ENCODE peak calls at places on chromosomes 6 and 20, in nine cellular contexts. One of them, this sample, is unnamed.

GRCh38 chr20:694496-694895 is 18.9 kb upstream of the SCRT2 start:
- DNase-seq in GM20000: no peak
- DNase-seq in tibial artery: no peak
- DNase-seq in AG09309: no peak
- DNase-seq in BE2C: no peak
- DNase-seq in body of pancreas: no peak
- DNase-seq in uterus: no peak
- DNase-seq in sigmoid colon: peak
- DNase-seq in adrenal gland: no peak
- DNase-seq in this sample: no peak

GRCh38 chr6:31763617-31763940 is 1.1 kb downstream of the SAPCD1 start:
- DNase-seq in AG09309: no peak
- DNase-seq in body of pancreas: no peak
- DNase-seq in GM20000: no peak
- DNase-seq in tibial artery: no peak
- DNase-seq in BE2C: no peak
- DNase-seq in uterus: no peak
- DNase-seq in sigmoid colon: no peak
- DNase-seq in adrenal gland: no peak
- DNase-seq in this sample: no peak

GRCh38 chr6:11729083-11729482 is 49.5 kb downstream of the ADTRP start:
- DNase-seq in sigmoid colon: no peak
- DNase-seq in BE2C: no peak
- DNase-seq in GM20000: no peak
- DNase-seq in body of pancreas: no peak
- DNase-seq in AG09309: no peak
- DNase-seq in uterus: no peak
- DNase-seq in adrenal gland: no peak
- DNase-seq in tibial artery: no peak
- DNase-seq in this sample: no peak

GRCh38 chr6:5671162-5671561 is 335.6 kb downstream of the NRN1 start:
- DNase-seq in body of pancreas: no peak
- DNase-seq in sigmoid colon: no peak
- DNase-seq in GM20000: peak
- DNase-seq in AG09309: no peak
- DNase-seq in BE2C: no peak
- DNase-seq in tibial artery: no peak
- DNase-seq in adrenal gland: peak
- DNase-seq in uterus: peak
- DNase-seq in this sample: no peak

GRCh38 chr6:110731898-110732297 is 83.4 kb downstream of the CDK19 start:
- DNase-seq in uterus: no peak
- DNase-seq in tibial artery: no peak
- DNase-seq in adrenal gland: no peak
- DNase-seq in GM20000: no peak
- DNase-seq in sigmoid colon: no peak
- DNase-seq in AG09309: no peak
- DNase-seq in body of pancreas: no peak
- DNase-seq in BE2C: no peak
- DNase-seq in this sample: no peak

GRCh38 chr6:16286151-16286522 is 47.8 kb downstream of the GMPR start:
- DNase-seq in tibial artery: no peak
- DNase-seq in BE2C: peak
- DNase-seq in GM20000: peak
- DNase-seq in sigmoid colon: no peak
- DNase-seq in body of pancreas: no peak
- DNase-seq in uterus: peak
- DNase-seq in adrenal gland: no peak
- DNase-seq in AG09309: no peak
- DNase-seq in this sample: no peak

GRCh38 chr6:36246511-36247268 is 23.2 kb upstream of the PNPLA1 start:
- DNase-seq in AG09309: no peak
- DNase-seq in GM20000: no peak
- DNase-seq in body of pancreas: no peak
- DNase-seq in tibial artery: no peak
- DNase-seq in BE2C: no peak
- DNase-seq in adrenal gland: peak
- DNase-seq in sigmoid colon: no peak
- DNase-seq in uterus: no peak
- DNase-seq in this sample: no peak

GRCh38 chr6:63964347-63964746 is 328.7 kb downstream of the PHF3 start:
- DNase-seq in sigmoid colon: no peak
- DNase-seq in adrenal gland: no peak
- DNase-seq in uterus: no peak
- DNase-seq in GM20000: no peak
- DNase-seq in body of pancreas: no peak
- DNase-seq in AG09309: no peak
- DNase-seq in tibial artery: no peak
- DNase-seq in BE2C: no peak
- DNase-seq in this sample: no peak

GRCh38 chr6:132430110-132430509 is 28.8 kb upstream of the MOXD1 start:
- DNase-seq in tibial artery: no peak
- DNase-seq in uterus: no peak
- DNase-seq in body of pancreas: no peak
- DNase-seq in GM20000: no peak
- DNase-seq in AG09309: no peak
- DNase-seq in adrenal gland: no peak
- DNase-seq in sigmoid colon: no peak
- DNase-seq in BE2C: no peak
- DNase-seq in this sample: no peak

GRCh38 chr6:111552241-111552744 is 53.4 kb downstream of the TRAF3IP2 start:
- DNase-seq in tibial artery: peak
- DNase-seq in body of pancreas: peak
- DNase-seq in adrenal gland: peak
- DNase-seq in BE2C: peak
- DNase-seq in uterus: peak
- DNase-seq in GM20000: no peak
- DNase-seq in AG09309: peak
- DNase-seq in sigmoid colon: peak
- DNase-seq in this sample: no peak

GRCh38 chr20:17967595-17968365 is 814 bp downstream of the SNX5 start:
- DNase-seq in BE2C: no peak
- DNase-seq in uterus: no peak
- DNase-seq in adrenal gland: peak
- DNase-seq in body of pancreas: no peak
- DNase-seq in AG09309: no peak
- DNase-seq in tibial artery: peak
- DNase-seq in GM20000: no peak
- DNase-seq in sigmoid colon: no peak
- DNase-seq in this sample: no peak

GRCh38 chr6:134446228-134446848 is 128.4 kb upstream of the SGK1 start:
- DNase-seq in sigmoid colon: no peak
- DNase-seq in tibial artery: no peak
- DNase-seq in BE2C: peak
- DNase-seq in body of pancreas: no peak
- DNase-seq in GM20000: no peak
- DNase-seq in adrenal gland: no peak
- DNase-seq in uterus: no peak
- DNase-seq in AG09309: no peak
- DNase-seq in this sample: no peak

GRCh38 chr6:53718597-53719460 is 53.3 kb upstream of the KLHL31 start:
- DNase-seq in BE2C: peak
- DNase-seq in body of pancreas: peak
- DNase-seq in adrenal gland: peak
- DNase-seq in sigmoid colon: no peak
- DNase-seq in GM20000: peak
- DNase-seq in AG09309: peak
- DNase-seq in tibial artery: peak
- DNase-seq in uterus: peak
- DNase-seq in this sample: no peak

GRCh38 chr6:3318226-3318625 is 59.5 kb downstream of the PSMG4 start:
- DNase-seq in BE2C: no peak
- DNase-seq in body of pancreas: no peak
- DNase-seq in GM20000: no peak
- DNase-seq in adrenal gland: peak
- DNase-seq in tibial artery: no peak
- DNase-seq in AG09309: no peak
- DNase-seq in uterus: peak
- DNase-seq in sigmoid colon: peak
- DNase-seq in this sample: no peak

GRCh38 chr6:43413002-43413401 is 14.3 kb upstream of the ABCC10 start:
- DNase-seq in GM20000: no peak
- DNase-seq in body of pancreas: no peak
- DNase-seq in sigmoid colon: no peak
- DNase-seq in uterus: no peak
- DNase-seq in adrenal gland: no peak
- DNase-seq in BE2C: no peak
- DNase-seq in AG09309: no peak
- DNase-seq in tibial artery: no peak
- DNase-seq in this sample: no peak

GRCh38 chr6:17013701-17014100 is 88.1 kb upstream of the STMND1 start:
- DNase-seq in AG09309: peak
- DNase-seq in uterus: no peak
- DNase-seq in tibial artery: no peak
- DNase-seq in adrenal gland: no peak
- DNase-seq in GM20000: no peak
- DNase-seq in sigmoid colon: no peak
- DNase-seq in body of pancreas: no peak
- DNase-seq in BE2C: no peak
- DNase-seq in this sample: no peak

GRCh38 chr6:15461127-15461944 is 201.5 kb downstream of the DTNBP1 start:
- DNase-seq in adrenal gland: no peak
- DNase-seq in GM20000: no peak
- DNase-seq in uterus: no peak
- DNase-seq in sigmoid colon: no peak
- DNase-seq in tibial artery: no peak
- DNase-seq in AG09309: no peak
- DNase-seq in body of pancreas: no peak
- DNase-seq in BE2C: no peak
- DNase-seq in this sample: no peak

GRCh38 chr20:43969501-43969900 is 54.8 kb downstream of the TOX2 start:
- DNase-seq in tibial artery: no peak
- DNase-seq in adrenal gland: no peak
- DNase-seq in AG09309: no peak
- DNase-seq in sigmoid colon: no peak
- DNase-seq in body of pancreas: no peak
- DNase-seq in BE2C: no peak
- DNase-seq in GM20000: no peak
- DNase-seq in uterus: no peak
- DNase-seq in this sample: no peak

GRCh38 chr6:37024665-37025337 is 19.3 kb downstream of the FGD2 start:
- DNase-seq in adrenal gland: peak
- DNase-seq in GM20000: no peak
- DNase-seq in uterus: no peak
- DNase-seq in body of pancreas: peak
- DNase-seq in sigmoid colon: no peak
- DNase-seq in BE2C: no peak
- DNase-seq in AG09309: no peak
- DNase-seq in tibial artery: no peak
- DNase-seq in this sample: no peak

GRCh38 chr6:43676962-43677606 is 10.5 kb downstream of the MRPS18A start:
- DNase-seq in tibial artery: no peak
- DNase-seq in adrenal gland: no peak
- DNase-seq in uterus: no peak
- DNase-seq in AG09309: no peak
- DNase-seq in BE2C: no peak
- DNase-seq in GM20000: no peak
- DNase-seq in sigmoid colon: no peak
- DNase-seq in body of pancreas: no peak
- DNase-seq in this sample: no peak

GRCh38 chr6:165922309-165922794 is 245.3 kb downstream of the TBXT start:
- DNase-seq in BE2C: no peak
- DNase-seq in uterus: no peak
- DNase-seq in AG09309: no peak
- DNase-seq in adrenal gland: no peak
- DNase-seq in sigmoid colon: no peak
- DNase-seq in body of pancreas: no peak
- DNase-seq in GM20000: no peak
- DNase-seq in tibial artery: no peak
- DNase-seq in this sample: no peak

GRCh38 chr6:37081042-37081607 is 75.7 kb downstream of the FGD2 start:
- DNase-seq in uterus: no peak
- DNase-seq in body of pancreas: no peak
- DNase-seq in GM20000: no peak
- DNase-seq in BE2C: no peak
- DNase-seq in tibial artery: no peak
- DNase-seq in adrenal gland: no peak
- DNase-seq in sigmoid colon: no peak
- DNase-seq in AG09309: no peak
- DNase-seq in this sample: no peak

GRCh38 chr6:155265843-155266535 is 2.2 kb downstream of the CLDN20 start:
- DNase-seq in sigmoid colon: no peak
- DNase-seq in GM20000: no peak
- DNase-seq in tibial artery: no peak
- DNase-seq in adrenal gland: no peak
- DNase-seq in AG09309: no peak
- DNase-seq in BE2C: no peak
- DNase-seq in uterus: no peak
- DNase-seq in body of pancreas: no peak
- DNase-seq in this sample: no peak
- TF ChIP-seq CTCF in sigmoid colon: no peak
- TF ChIP-seq CTCF in GM20000: no peak
- TF ChIP-seq CTCF in tibial artery: no peak
- TF ChIP-seq CTCF in adrenal gland: no peak
- TF ChIP-seq CTCF in AG09309: peak
- TF ChIP-seq CTCF in BE2C: peak
- TF ChIP-seq CTCF in uterus: no peak
- TF ChIP-seq CTCF in body of pancreas: no peak
- TF ChIP-seq CTCF in this sample: no peak

DNA sequence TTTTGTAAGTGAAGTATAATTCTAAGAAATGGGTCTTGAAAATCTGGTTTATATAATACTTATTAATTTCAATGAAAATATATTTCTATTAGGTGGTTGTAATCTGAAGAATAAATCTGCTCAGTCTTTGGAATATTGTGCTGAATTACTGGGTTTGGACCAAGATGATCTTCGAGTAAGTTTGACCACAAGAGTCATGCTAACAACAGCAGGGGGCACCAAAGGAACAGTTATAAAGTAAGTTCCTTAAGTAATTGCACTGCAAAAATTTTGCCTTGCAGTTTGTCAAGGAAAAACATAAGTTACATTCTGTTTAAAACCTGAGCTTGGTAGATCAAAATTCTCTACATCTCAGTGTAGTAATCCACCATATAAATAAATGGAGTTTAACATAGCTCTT is 106.0 kb downstream of the MYO6 start:
- DNase-seq in AG09309: peak
- DNase-seq in uterus: no peak
- DNase-seq in body of pancreas: peak
- DNase-seq in GM20000: peak
- DNase-seq in sigmoid colon: no peak
- DNase-seq in adrenal gland: peak
- DNase-seq in BE2C: peak
- DNase-seq in tibial artery: peak
- DNase-seq in this sample: no peak
- TF ChIP-seq CTCF in AG09309: peak
- TF ChIP-seq CTCF in uterus: no peak
- TF ChIP-seq CTCF in body of pancreas: peak
- TF ChIP-seq CTCF in GM20000: no peak
- TF ChIP-seq CTCF in sigmoid colon: peak
- TF ChIP-seq CTCF in adrenal gland: no peak
- TF ChIP-seq CTCF in BE2C: peak
- TF ChIP-seq CTCF in tibial artery: peak
- TF ChIP-seq CTCF in this sample: no peak

GRCh38 chr20:61560361-61560853 is 308.3 kb downstream of the CDH4 start:
- DNase-seq in AG09309: peak
- DNase-seq in tibial artery: no peak
- DNase-seq in adrenal gland: no peak
- DNase-seq in body of pancreas: peak
- DNase-seq in uterus: no peak
- DNase-seq in sigmoid colon: no peak
- DNase-seq in GM20000: no peak
- DNase-seq in BE2C: no peak
- DNase-seq in this sample: no peak
- TF ChIP-seq CTCF in AG09309: peak
- TF ChIP-seq CTCF in tibial artery: no peak
- TF ChIP-seq CTCF in adrenal gland: no peak
- TF ChIP-seq CTCF in body of pancreas: peak
- TF ChIP-seq CTCF in uterus: no peak
- TF ChIP-seq CTCF in sigmoid colon: no peak
- TF ChIP-seq CTCF in GM20000: no peak
- TF ChIP-seq CTCF in BE2C: no peak
- TF ChIP-seq CTCF in this sample: no peak

GRCh38 chr6:138520463-138520862 is 21.2 kb upstream of the NHSL1 start:
- DNase-seq in sigmoid colon: no peak
- DNase-seq in BE2C: no peak
- DNase-seq in body of pancreas: no peak
- DNase-seq in adrenal gland: no peak
- DNase-seq in tibial artery: no peak
- DNase-seq in GM20000: no peak
- DNase-seq in AG09309: no peak
- DNase-seq in uterus: no peak
- DNase-seq in this sample: no peak
- TF ChIP-seq CTCF in sigmoid colon: no peak
- TF ChIP-seq CTCF in BE2C: peak
- TF ChIP-seq CTCF in body of pancreas: peak
- TF ChIP-seq CTCF in adrenal gland: peak
- TF ChIP-seq CTCF in tibial artery: peak
- TF ChIP-seq CTCF in GM20000: no peak
- TF ChIP-seq CTCF in AG09309: peak
- TF ChIP-seq CTCF in uterus: peak
- TF ChIP-seq CTCF in this sample: peak

This sample was measured in omental fat pad.